ENCODE peak calls at places on chromosomes 3 and 15, in four cellular contexts. Z is stimulated activated CD4-positive, alpha-beta T cell treated with anti-CD3 and anti-CD28 coated beads, Interleukin-15, amount 100 ng/mL, for 1 hour; G is nucleus accumbens; L is hippocampal formation. J is an unnamed sample.

GRCh38 chr15:50576156-50576555 is 29.7 kb upstream of the USP50 start:
- DNase-seq in G (no peak), L (no peak), Z (no peak), J (no peak)

GRCh38 chr3:114147281-114147680 is 31.6 kb downstream of the DRD3 start:
- DNase-seq in L (no peak), G (no peak), Z (no peak), J (no peak)

GRCh38 chr15:67178569-67179210 is 75.8 kb downstream of the AAGAB start:
- DNase-seq in L (no peak), Z (no peak), G (no peak), J (no peak)

GRCh38 chr3:11601446-11602241 is 42.1 kb downstream of the VGLL4 start:
- DNase-seq in L (no peak), Z (no peak), G (peak), J (no peak)

GRCh38 chr15:68211656-68212320 is 6.7 kb upstream of the CALML4 start:
- DNase-seq in Z (no peak), L (no peak), G (no peak), J (no peak)

GRCh38 chr3:138479355-138479964 is 45.0 kb downstream of the ESYT3 start:
- DNase-seq in G (peak), Z (no peak), L (no peak), J (peak)

GRCh38 chr3:72888546-72889309 is 882 bp downstream of the GXYLT2 start:
- DNase-seq in L (peak), G (no peak), Z (no peak), J (peak)

GRCh38 chr3:98021821-98022220 is 13.3 kb downstream of the GABRR3 start:
- DNase-seq in Z (no peak), G (no peak), L (no peak), J (no peak)

GRCh38 chr3:154972951-154973350 is 107.2 kb upstream of the MME start:
- DNase-seq in L (no peak), Z (no peak), G (no peak), J (no peak)

GRCh38 chr15:64611085-64611484 is 150.7 kb downstream of the ZNF609 start:
- DNase-seq in L (no peak), Z (no peak), G (no peak), J (no peak)

J was measured in cerebellar cortex.